ENCODE peak calls at places on chromosomes 4 and X, in nine cellular contexts. T is NCI-H1694; K is glutamatergic neuron; F is activated CD4-positive, CD25-positive, alpha-beta regulatory T cell; Y is activated CD8-positive, alpha-beta memory T cell treated with anti-CD3 and anti-CD28 coated beads for 48 hours; N is posterior cingulate gyrus; M is RPMI7951; E is activated gamma-delta T cell treated with anti-CD3 and anti-CD28 coated beads, Interleukin-2, amount 50 U/mL, for 16 hours; L is nephron progenitor cell. R is an unnamed sample.

GRCh38 chr4:37453361-37454262 is 209.1 kb downstream of the NWD2 start:
- DNase-seq in T (no peak), K (peak; percentile 79), F (peak; percentile 1), Y (peak; percentile 12), N (peak; percentile 68), M (peak; percentile 9), E (no peak), L (peak; percentile 73), R (peak; percentile 62)

GRCh38 chr4:48296330-48296729 is 26.7 kb upstream of the TEC start:
- DNase-seq in T (no peak), K (no peak), F (no peak), Y (no peak), N (no peak), M (peak; percentile 5), E (no peak), L (no peak), R (no peak)

GRCh38 chrX:123976671-123977316 is 15.3 kb downstream of the STAG2 start:
- DNase-seq in T (peak; percentile 1), K (no peak), F (no peak), Y (no peak), N (no peak), M (peak; percentile 31), E (no peak), L (no peak), R (no peak)

GRCh38 chr4:87078987-87079469 is 141.4 kb downstream of the KLHL8 start:
- DNase-seq in T (no peak), K (no peak), F (no peak), Y (no peak), N (peak; percentile 43), M (no peak), E (no peak), L (no peak), R (peak; percentile 21)

GRCh38 chr4:86279247-86279960 is 80.4 kb downstream of the MAPK10 start:
- DNase-seq in T (no peak), K (no peak), F (no peak), Y (no peak), N (no peak), M (no peak), E (no peak), L (no peak), R (no peak)

GRCh38 chr4:19327364-19327763 is 924.3 kb upstream of the SLIT2 start:
- DNase-seq in T (no peak), K (no peak), F (no peak), Y (no peak), N (no peak), M (no peak), E (no peak), L (no peak), R (no peak)

GRCh38 chr4:74618659-74619058 is 173.7 kb downstream of the AREG start:
- DNase-seq in T (no peak), K (no peak), F (no peak), Y (no peak), N (no peak), M (no peak), E (no peak), L (no peak), R (no peak)

GRCh38 chrX:11197671-11198070 is 86.5 kb downstream of the HCCS start:
- DNase-seq in T (no peak), K (no peak), F (no peak), Y (no peak), N (no peak), M (no peak), E (no peak), L (no peak), R (no peak)

GRCh38 chr4:7938513-7939376 is 916 bp downstream of the AFAP1 start:
- DNase-seq in T (no peak), K (no peak), F (no peak), Y (no peak), N (no peak), M (peak; percentile 52), E (no peak), L (peak; percentile 54), R (no peak)

GRCh38 chr4:17283832-17284231 is 228.1 kb downstream of the QDPR start:
- DNase-seq in T (no peak), K (no peak), F (no peak), Y (no peak), N (no peak), M (no peak), E (no peak), L (no peak), R (no peak)

GRCh38 chr4:103947617-103948016 is 227.8 kb upstream of the TACR3 start:
- DNase-seq in T (no peak), K (no peak), F (no peak), Y (no peak), N (no peak), M (no peak), E (no peak), L (no peak), R (no peak)

GRCh38 chrX:67574696-67575095 is 30.9 kb downstream of the AR start:
- DNase-seq in T (no peak), K (no peak), F (no peak), Y (no peak), N (no peak), M (peak; percentile 78), E (no peak), L (no peak), R (no peak)

GRCh38 chr4:78020677-78021076 is 36.4 kb upstream of the FRAS1 start:
- DNase-seq in T (no peak), K (no peak), F (no peak), Y (no peak), N (no peak), M (no peak), E (no peak), L (no peak), R (no peak)

GRCh38 chrX:16869393-16870094 is 618 bp downstream of the RBBP7 start:
- DNase-seq in T (no peak), K (peak; percentile 54), F (no peak), Y (no peak), N (no peak), M (peak; percentile 44), E (peak; percentile 22), L (peak; percentile 80), R (no peak)

GRCh38 chrX:153593811-153594500 is 5.0 kb downstream of the CCNQ start:
- DNase-seq in T (no peak), K (no peak), F (no peak), Y (no peak), N (no peak), M (no peak), E (no peak), L (no peak), R (no peak)

GRCh38 chr4:116531870-116532269 is 553.5 kb downstream of the TRAM1L1 start:
- DNase-seq in T (no peak), K (no peak), F (no peak), Y (no peak), N (no peak), M (no peak), E (no peak), L (no peak), R (no peak)

GRCh38 chr4:102319594-102319993 is 25.7 kb downstream of the SLC39A8 start:
- DNase-seq in T (no peak), K (no peak), F (no peak), Y (no peak), N (no peak), M (no peak), E (no peak), L (no peak), R (no peak)

GRCh38 chr4:76982638-76983579 is 33.4 kb downstream of the SEPTIN11 start:
- DNase-seq in T (no peak), K (no peak), F (no peak), Y (no peak), N (no peak), M (peak; percentile 61), E (no peak), L (no peak), R (no peak)